ENCODE peak calls at places on chromosome 14, in five cellular contexts. O is psoas muscle; C is CD8-positive, alpha-beta memory T cell; M is CD4-positive, CD25-positive, alpha-beta regulatory T cell; S is mesenchymal stem cell. X is an unnamed sample. For H3K9me3, the result is how much of the 10 kb centered on the place peaks cover.

GRCh38 chr14:100731846-100732765 is 5.4 kb downstream of the DLK1 start:
- DNase-seq in O (no peak), C (no peak), M (no peak), S (no peak), X (no peak)

GRCh38 chr14:88825503-88825902 is 1.1 kb downstream of the TTC8 start:
- DNase-seq in O (no peak), C (no peak), M (no peak), S (no peak), X (no peak)

GRCh38 chr14:88630565-88630964 is 67.7 kb downstream of the ZC3H14 start:
- DNase-seq in O (no peak), C (no peak), M (no peak), S (peak), X (no peak)

GRCh38 chr14:62694075-62694474 is 351.2 kb downstream of the KCNH5 start:
- DNase-seq in O (no peak), C (no peak), M (no peak), S (peak), X (no peak)

GRCh38 chr14:91237219-91237618 is 7.3 kb downstream of the GPR68 start:
- DNase-seq in O (no peak), C (no peak), M (no peak), S (peak), X (no peak)

GRCh38 chr14:66652736-66653135 is 144.8 kb downstream of the GPHN start:
- DNase-seq in O (no peak), C (no peak), M (no peak), S (no peak), X (no peak)

GRCh38 chr14:52783211-52783610 is 8.2 kb downstream of the GNPNAT1 start:
- DNase-seq in O (no peak), C (no peak), M (no peak), S (no peak), X (no peak)

GRCh38 chr14:52891800-52892199 is 59.0 kb downstream of the FERMT2 start:
- DNase-seq in O (no peak), C (no peak), M (no peak), S (no peak), X (no peak)

GRCh38 chr14:73759183-73759713 is 45.1 kb upstream of the PNMA1 start:
- DNase-seq in O (peak), C (peak), M (peak), S (peak), X (peak)

GRCh38 chr14:95519699-95520098 is 3.2 kb upstream of the SYNE3 start:
- DNase-seq in O (peak), C (peak), M (peak), S (peak), X (peak)

GRCh38 chr14:22465201-22465835 is 123.7 kb downstream of the DAD1 start:
- DNase-seq in O (no peak), C (no peak), M (no peak), S (no peak), X (no peak)

GRCh38 chr14:101965796-101966718 is 1.7 kb downstream of the DYNC1H1 start:
- DNase-seq in O (no peak), C (no peak), M (no peak), S (peak), X (no peak)

GRCh38 chr14:105817971-105818711 is 291.8 kb downstream of the TMEM121 start:
- DNase-seq in O (no peak), C (no peak), M (no peak), S (no peak), X (no peak)

DNA sequence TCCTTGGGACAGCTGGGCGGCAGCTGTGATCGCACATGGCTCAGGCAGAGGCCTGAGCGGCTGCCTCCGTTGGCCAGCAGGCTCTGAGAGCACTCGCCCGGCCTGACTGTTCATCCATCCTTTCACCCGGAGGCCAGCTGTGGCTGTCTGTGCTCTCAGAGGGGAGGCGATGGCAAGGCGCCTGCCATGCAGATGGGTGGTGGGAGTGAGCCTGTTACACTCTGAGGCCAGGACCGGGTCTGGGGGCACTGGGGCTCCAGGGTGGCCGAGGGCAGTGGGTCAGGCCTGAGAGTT is 292.3 kb downstream of the TMEM121 start:
- DNase-seq in O (no peak), C (no peak), M (no peak), S (no peak), X (no peak)
- H3K9me3 ChIP-seq in O (under half), C (under half), M (under half), S (under half), X (under half)

GRCh38 chr14:99212199-99212598 is 59.8 kb downstream of the BCL11B start:
- DNase-seq in O (no peak), C (no peak), M (no peak), S (no peak), X (no peak)
- H3K9me3 ChIP-seq in O (under half), C (under half), M (under half), S (under half), X (under half)

DNA sequence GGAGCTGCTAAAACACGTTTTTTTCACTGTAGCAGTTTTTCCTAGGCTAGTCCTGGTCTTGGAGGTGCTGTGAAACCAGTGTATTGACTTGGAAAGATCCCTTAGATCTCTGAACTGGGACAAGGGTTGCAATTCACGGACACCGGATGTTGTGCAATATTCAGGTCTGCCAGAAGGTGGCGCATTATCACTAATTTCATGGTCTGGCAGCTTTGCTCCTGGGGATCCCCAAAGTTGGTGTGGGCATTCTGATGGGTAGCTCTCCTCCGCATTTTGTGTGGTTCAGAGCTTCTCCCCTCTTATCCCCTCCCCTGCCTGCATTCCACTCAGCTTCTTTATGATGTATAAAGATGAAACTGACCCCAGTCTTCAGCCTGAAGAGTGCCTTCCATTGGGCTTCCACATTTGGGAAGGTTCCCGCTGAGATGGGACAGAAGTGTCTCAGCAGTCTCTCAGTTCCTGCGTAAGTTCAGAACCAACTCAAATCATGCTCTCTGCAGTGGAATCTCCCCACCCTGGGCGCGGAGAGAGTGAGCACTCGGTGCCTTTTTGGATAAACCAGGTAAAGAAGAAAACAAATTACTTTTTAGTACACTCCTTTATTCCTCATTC is 278.4 kb downstream of the NRXN3 start:
- DNase-seq in O (peak), C (no peak), M (no peak), S (peak), X (peak)
- H3K9me3 ChIP-seq in O (under half), C (under half), M (under half), S (under half), X (under half)

GRCh38 chr14:46197856-46198255 is 453.7 kb downstream of the RPL10L start:
- DNase-seq in O (no peak), C (no peak), M (no peak), S (no peak), X (no peak)
- H3K9me3 ChIP-seq in O (under half), C (under half), M (under half), S (under half), X (under half)

GRCh38 chr14:43143106-43143505 is 1364.0 kb downstream of the FSCB start:
- DNase-seq in O (no peak), C (no peak), M (no peak), S (no peak), X (no peak)
- H3K9me3 ChIP-seq in O (under half), C (under half), M (under half), S (under half), X (under half)

GRCh38 chr14:106039400-106039799 is 513.0 kb downstream of the TMEM121 start:
- DNase-seq in O (no peak), C (peak), M (peak), S (no peak), X (peak)

DNA sequence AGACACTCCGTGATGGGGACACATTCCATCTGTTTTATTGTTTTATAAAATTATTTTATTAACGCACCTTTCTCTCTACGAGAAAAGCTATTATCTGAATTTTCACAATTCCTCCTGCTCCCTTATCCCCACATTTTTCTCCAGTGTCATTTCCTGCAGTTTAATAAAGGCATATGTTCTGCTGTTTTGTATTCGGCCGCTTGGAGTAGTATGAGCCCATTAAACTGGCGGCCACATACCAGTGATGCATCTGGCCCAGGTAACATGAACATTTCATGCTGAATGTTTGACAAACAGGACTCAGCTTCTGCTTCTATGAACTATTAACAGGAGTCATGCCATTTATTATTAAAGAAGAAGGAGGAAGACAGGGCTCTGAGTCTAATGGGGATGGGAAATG is 511.0 kb downstream of the TMEM121 start:
- DNase-seq in O (no peak), C (no peak), M (no peak), S (no peak), X (no peak)
- H3K9me3 ChIP-seq in O (under half), C (under half), M (under half), S (under half), X (under half)

GRCh38 chr14:98189944-98190343 is 1082.1 kb downstream of the BCL11B start:
- DNase-seq in O (no peak), C (no peak), M (no peak), S (no peak), X (no peak)

GRCh38 chr14:98186140-98186539 is 1085.9 kb downstream of the BCL11B start:
- DNase-seq in O (no peak), C (no peak), M (no peak), S (no peak), X (no peak)

GRCh38 chr14:98189521-98189920 is 1082.5 kb downstream of the BCL11B start:
- DNase-seq in O (no peak), C (no peak), M (peak), S (no peak), X (no peak)

GRCh38 chr14:98187302-98187701 is 1084.7 kb downstream of the BCL11B start:
- DNase-seq in O (no peak), C (no peak), M (no peak), S (no peak), X (no peak)

GRCh38 chr14:98189077-98189476 is 1082.9 kb downstream of the BCL11B start:
- DNase-seq in O (no peak), C (no peak), M (no peak), S (no peak), X (peak)
- H3K9me3 ChIP-seq in O (under half), C (under half), M (under half), S (under half), X (under half)

DNA sequence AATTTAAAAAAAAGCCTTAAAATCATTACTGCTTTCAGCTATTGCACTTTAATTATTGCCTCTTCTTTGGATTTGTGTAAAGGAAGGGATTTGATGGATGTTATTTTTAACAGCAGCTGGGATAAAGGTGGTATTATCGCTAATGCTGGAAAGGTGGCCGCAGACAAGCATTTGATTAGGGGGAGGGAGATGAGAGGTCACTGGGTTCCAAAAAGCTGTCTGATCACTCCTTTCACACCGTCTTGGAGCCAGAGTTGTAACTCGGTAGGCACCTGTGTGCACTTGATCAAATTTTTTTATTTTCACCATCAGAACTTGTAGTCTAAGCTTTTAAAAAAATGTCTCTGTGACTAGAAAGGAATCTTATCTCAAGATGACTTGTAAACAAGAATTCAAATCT is 99.8 kb downstream of the AKAP6 start:
- DNase-seq in O (no peak), C (no peak), M (no peak), S (no peak), X (no peak)
- H3K9me3 ChIP-seq in O (under half), C (under half), M (under half), S (under half), X (under half)

GRCh38 chr14:29721586-29721985 is 206.1 kb downstream of the PRKD1 start:
- DNase-seq in O (no peak), C (no peak), M (no peak), S (no peak), X (no peak)
- H3K9me3 ChIP-seq in O (under half), C (under half), M (under half), S (under half), X (under half)

GRCh38 chr14:26872930-26873470 is 275.2 kb upstream of the NOVA1 start:
- DNase-seq in O (no peak), C (no peak), M (no peak), S (no peak), X (no peak)
- H3K9me3 ChIP-seq in O (under half), C (under half), M (under half), S (under half), X (under half)

X was measured in thyroid gland.